ENCODE peak calls at places on chromosomes 13 and 19, in ten cellular contexts. L, V, X, K, W, G, Z, T, Q and O are unnamed samples.

GRCh38 chr19:46265217-46265828 is 31.5 kb upstream of the HIF3A start:
- DNase-seq in L (peak), V (peak), X (peak), K (no peak), W (peak), G (peak), Z (no peak), T (peak), Q (peak), O (peak)

GRCh38 chr19:920051-920857 is 3.1 kb downstream of the KISS1R start:
- DNase-seq in L (peak), V (peak), X (peak), K (no peak), W (peak), G (no peak), Z (no peak), T (no peak), Q (no peak), O (peak)

GRCh38 chr13:42369071-42369795 is 97.3 kb downstream of the AKAP11 start:
- DNase-seq in L (no peak), V (no peak), X (no peak), K (no peak), W (no peak), G (no peak), Z (no peak), T (no peak), Q (no peak), O (no peak)

GRCh38 chr19:5913739-5914357 is at the start of gene CAPS:
- DNase-seq in L (no peak), V (peak), X (no peak), K (peak), W (no peak), G (peak), Z (no peak), T (no peak), Q (no peak), O (no peak)

GRCh38 chr19:8017808-8018207 is 12.4 kb upstream of the ELAVL1 start:
- DNase-seq in L (no peak), V (no peak), X (no peak), K (peak), W (no peak), G (no peak), Z (no peak), T (no peak), Q (no peak), O (peak)

GRCh38 chr13:87259479-87260083 is 411.6 kb upstream of the SLITRK5 start:
- DNase-seq in L (no peak), V (no peak), X (peak), K (no peak), W (no peak), G (no peak), Z (no peak), T (no peak), Q (no peak), O (no peak)

GRCh38 chr19:18349524-18350128 is 9.2 kb downstream of the PGPEP1 start:
- DNase-seq in L (peak), V (peak), X (peak), K (peak), W (peak), G (peak), Z (no peak), T (no peak), Q (no peak), O (peak)

GRCh38 chr13:20721454-20722357 is 18.2 kb downstream of the IL17D start:
- DNase-seq in L (peak), V (peak), X (peak), K (no peak), W (no peak), G (peak), Z (no peak), T (no peak), Q (no peak), O (no peak)

GRCh38 chr19:11257827-11258380 is 4.4 kb downstream of the DOCK6 start:
- DNase-seq in L (no peak), V (no peak), X (no peak), K (no peak), W (no peak), G (no peak), Z (no peak), T (no peak), Q (no peak), O (no peak)

GRCh38 chr13:36543671-36544070 is 111.4 kb downstream of the CCNA1 start:
- DNase-seq in L (no peak), V (peak), X (no peak), K (no peak), W (no peak), G (no peak), Z (no peak), T (no peak), Q (no peak), O (no peak)

GRCh38 chr13:98200211-98200878 is 23.3 kb upstream of the RNF113B start:
- DNase-seq in L (no peak), V (no peak), X (no peak), K (no peak), W (no peak), G (no peak), Z (no peak), T (no peak), Q (no peak), O (no peak)

GRCh38 chr19:11410682-11411081 is 8.4 kb downstream of the RGL3 start:
- DNase-seq in L (no peak), V (peak), X (no peak), K (no peak), W (no peak), G (no peak), Z (no peak), T (no peak), Q (no peak), O (no peak)